ENCODE peak calls at places on chromosomes 13 and 19, in nine cellular contexts. P is nucleus accumbens; U is astrocyte; D is iris pigment epithelial cell; C is NCI-H1694; Q is RWPE1; J is neural crest cell; H is stimulated activated CD8-positive, alpha-beta memory T cell treated with anti-CD3 and anti-CD28 coated beads, Interleukin-7, amount 100 ng/mL, for 24 hours; S is MG63. E is an unnamed sample.

GRCh38 chr19:35528218-35529038 is at the start of gene SBSN:
- DNase-seq in P (no peak), U (peak), D (peak), C (no peak), Q (peak), J (no peak), H (no peak), S (peak), E (peak)

GRCh38 chr13:109698779-109699178 is 87.6 kb downstream of the IRS2 start:
- DNase-seq in P (no peak), U (peak), D (peak), C (no peak), Q (peak), J (no peak), H (no peak), S (no peak), E (no peak)

GRCh38 chr19:37572203-37572602 is 22.4 kb downstream of the ZNF571 start:
- DNase-seq in P (no peak), U (no peak), D (peak), C (no peak), Q (no peak), J (no peak), H (no peak), S (no peak), E (no peak)

GRCh38 chr13:35964764-35965163 is 166.4 kb downstream of the DCLK1 start:
- DNase-seq in P (no peak), U (no peak), D (peak), C (no peak), Q (no peak), J (no peak), H (no peak), S (no peak), E (no peak)

GRCh38 chr19:8305798-8306197 is 2.4 kb downstream of the CD320 start:
- DNase-seq in P (no peak), U (no peak), D (no peak), C (no peak), Q (no peak), J (no peak), H (no peak), S (no peak), E (no peak)

GRCh38 chr19:44757057-44757734 is 8.7 kb downstream of the BCL3 start:
- DNase-seq in P (no peak), U (peak), D (peak), C (no peak), Q (no peak), J (peak), H (no peak), S (no peak), E (no peak)

GRCh38 chr13:30798776-30799625 is 63.7 kb downstream of the ALOX5AP start:
- DNase-seq in P (no peak), U (peak), D (peak), C (no peak), Q (no peak), J (no peak), H (no peak), S (no peak), E (no peak)

GRCh38 chr13:110287031-110287828 is 19.7 kb downstream of the COL4A1 start:
- DNase-seq in P (no peak), U (peak), D (no peak), C (no peak), Q (no peak), J (no peak), H (no peak), S (no peak), E (no peak)

GRCh38 chr13:38661276-38661675 is 25.6 kb upstream of the FREM2 start:
- DNase-seq in P (no peak), U (peak), D (no peak), C (no peak), Q (no peak), J (no peak), H (no peak), S (peak), E (no peak)

GRCh38 chr19:53865523-53865917 is 2.2 kb upstream of the MYADM start:
- DNase-seq in P (no peak), U (no peak), D (no peak), C (no peak), Q (no peak), J (no peak), H (no peak), S (no peak), E (no peak)

GRCh38 chr19:48363500-48363809 is 285 bp downstream of the TMEM143 start:
- DNase-seq in P (no peak), U (no peak), D (no peak), C (no peak), Q (no peak), J (no peak), H (peak), S (peak), E (no peak)

GRCh38 chr13:85806553-85807175 is 7.4 kb upstream of the SLITRK6 start:
- DNase-seq in P (no peak), U (peak), D (peak), C (peak), Q (peak), J (no peak), H (no peak), S (no peak), E (no peak)

GRCh38 chr19:5536337-5536894 is 31.3 kb downstream of the TINCR start:
- DNase-seq in P (peak), U (peak), D (peak), C (no peak), Q (peak), J (peak), H (no peak), S (peak), E (no peak)

GRCh38 chr13:32426981-32427851 is 714 bp downstream of the N4BP2L1 start:
- DNase-seq in P (peak), U (no peak), D (peak), C (no peak), Q (no peak), J (peak), H (peak), S (peak), E (peak)

GRCh38 chr19:45786533-45786894 is 4.2 kb upstream of the DMPK start:
- DNase-seq in P (no peak), U (no peak), D (no peak), C (no peak), Q (no peak), J (no peak), H (no peak), S (no peak), E (no peak)

GRCh38 chr19:507286-508203 is at the start of gene TPGS1:
- DNase-seq in P (peak), U (no peak), D (peak), C (peak), Q (peak), J (peak), H (peak), S (peak), E (peak)

GRCh38 chr19:19632661-19633060 is 4.6 kb upstream of the LPAR2 start:
- DNase-seq in P (no peak), U (no peak), D (no peak), C (no peak), Q (no peak), J (no peak), H (no peak), S (no peak), E (no peak)

GRCh38 chr19:45935267-45935666 is 20.7 kb upstream of the NANOS2 start:
- DNase-seq in P (no peak), U (no peak), D (no peak), C (no peak), Q (no peak), J (no peak), H (no peak), S (no peak), E (no peak)

GRCh38 chr19:20151617-20152145 is 15.3 kb upstream of the ZNF486 start:
- DNase-seq in P (no peak), U (no peak), D (no peak), C (no peak), Q (no peak), J (no peak), H (no peak), S (no peak), E (no peak)

GRCh38 chr19:9818175-9818733 is 625 bp downstream of the FBXL12 start:
- DNase-seq in P (no peak), U (no peak), D (no peak), C (no peak), Q (no peak), J (no peak), H (no peak), S (no peak), E (no peak)

GRCh38 chr19:41740415-41741243 is 14.7 kb upstream of the CEACAM6 start:
- DNase-seq in P (no peak), U (no peak), D (no peak), C (no peak), Q (no peak), J (no peak), H (no peak), S (no peak), E (no peak)

GRCh38 chr13:51818771-51819511 is 15.0 kb upstream of the DHRS12 start:
- DNase-seq in P (no peak), U (peak), D (peak), C (no peak), Q (no peak), J (no peak), H (no peak), S (peak), E (no peak)

GRCh38 chr13:112532837-112533745 is 54.9 kb downstream of the TUBGCP3 start:
- DNase-seq in P (no peak), U (no peak), D (no peak), C (no peak), Q (no peak), J (no peak), H (no peak), S (no peak), E (no peak)

GRCh38 chr19:54418030-54418929 is 3.0 kb downstream of the TTYH1 start:
- DNase-seq in P (peak), U (peak), D (peak), C (no peak), Q (no peak), J (no peak), H (no peak), S (no peak), E (peak)

GRCh38 chr13:37109080-37109678 is 3.7 kb upstream of the CSNK1A1L start:
- DNase-seq in P (no peak), U (peak), D (peak), C (peak), Q (peak), J (peak), H (no peak), S (no peak), E (peak)

GRCh38 chr19:5466814-5467291 is 11.6 kb downstream of the ZNRF4 start:
- DNase-seq in P (no peak), U (no peak), D (no peak), C (peak), Q (no peak), J (no peak), H (no peak), S (no peak), E (no peak)

GRCh38 chr19:37931941-37932655 is 25.1 kb downstream of the SIPA1L3 start:
- DNase-seq in P (peak), U (peak), D (peak), C (peak), Q (peak), J (peak), H (no peak), S (peak), E (peak)

GRCh38 chr13:106569233-106570095 is 1.5 kb upstream of the ARGLU1 start:
- DNase-seq in P (no peak), U (no peak), D (no peak), C (no peak), Q (no peak), J (no peak), H (no peak), S (no peak), E (no peak)

GRCh38 chr13:30618186-30618937 is 642 bp downstream of the USPL1 start:
- DNase-seq in P (no peak), U (no peak), D (no peak), C (no peak), Q (peak), J (no peak), H (peak), S (no peak), E (peak)

GRCh38 chr13:33353210-33353609 is 67.7 kb upstream of the STARD13 start:
- DNase-seq in P (no peak), U (no peak), D (no peak), C (no peak), Q (no peak), J (no peak), H (no peak), S (no peak), E (no peak)

GRCh38 chr13:112392719-112393118 is 16.6 kb downstream of the SPACA7 start:
- DNase-seq in P (no peak), U (no peak), D (no peak), C (no peak), Q (no peak), J (no peak), H (no peak), S (no peak), E (no peak)

GRCh38 chr19:4064551-4065260 is 2.0 kb downstream of the ZBTB7A start:
- DNase-seq in P (peak), U (no peak), D (no peak), C (no peak), Q (no peak), J (no peak), H (no peak), S (peak), E (peak)

GRCh38 chr19:19387108-19387507 is 18.4 kb upstream of the GATAD2A start:
- DNase-seq in P (no peak), U (no peak), D (no peak), C (no peak), Q (no peak), J (no peak), H (no peak), S (no peak), E (no peak)

GRCh38 chr13:48994731-48995130 is 19.0 kb downstream of the FNDC3A start:
- DNase-seq in P (no peak), U (peak), D (peak), C (no peak), Q (no peak), J (no peak), H (no peak), S (no peak), E (no peak)

GRCh38 chr19:45161715-45162463 is 1.1 kb upstream of the NKPD1 start:
- DNase-seq in P (no peak), U (no peak), D (peak), C (no peak), Q (no peak), J (peak), H (no peak), S (peak), E (no peak)